ENCODE peak calls at places on chromosomes 2 and 18, in eight cellular contexts. R is prostate gland, V is K562, B is HepG2, N is HCT116, E is breast epithelium, S is transverse colon, G is upper lobe of left lung. M is an unnamed sample.

GRCh38 chr2:98099939-98100743 is 13.2 kb downstream of the VWA3B start:
- DNase-seq in S (no peak), E (no peak), R (no peak), N (no peak), G (no peak), V (no peak), B (no peak), M (no peak)

GRCh38 chr2:47227532-47228166 is 72.5 kb upstream of the STPG4 start:
- DNase-seq in B (no peak), R (no peak), G (no peak), N (no peak), S (no peak), V (peak), E (no peak), M (no peak)

GRCh38 chr2:236193026-236193425 is 24.8 kb upstream of the GBX2 start:
- DNase-seq in R (no peak), V (no peak), B (no peak), G (no peak), S (no peak), E (no peak), N (no peak), M (no peak)

GRCh38 chr18:50924372-50924771 is 43.5 kb upstream of the ELAC1 start:
- DNase-seq in V (no peak), G (no peak), S (no peak), N (no peak), R (no peak), B (no peak), E (no peak), M (no peak)

GRCh38 chr2:178205853-178206516 is 11.7 kb downstream of the OSBPL6 start:
- DNase-seq in B (no peak), G (no peak), R (no peak), N (no peak), V (no peak), E (no peak), S (no peak), M (no peak)

GRCh38 chr18:45652703-45653490 is 37.6 kb downstream of the SLC14A2 start:
- DNase-seq in V (no peak), R (no peak), S (no peak), N (no peak), E (no peak), G (no peak), B (no peak), M (no peak)

GRCh38 chr2:71613566-71613952 is 160.2 kb downstream of the DYSF start:
- DNase-seq in S (no peak), V (no peak), N (no peak), R (no peak), B (no peak), G (no peak), E (peak), M (peak)

GRCh38 chr2:237879058-237879430 is 19.6 kb downstream of the RAMP1 start:
- DNase-seq in N (no peak), V (no peak), S (no peak), R (no peak), E (no peak), G (no peak), B (no peak), M (no peak)

GRCh38 chr2:40138327-40138726 is 313.6 kb downstream of the SLC8A1 start:
- DNase-seq in V (no peak), S (no peak), G (no peak), N (no peak), E (no peak), B (no peak), R (no peak), M (no peak)

GRCh38 chr2:157488877-157489276 is 45.0 kb upstream of the CYTIP start:
- DNase-seq in B (no peak), N (no peak), R (no peak), E (no peak), S (peak), G (no peak), V (no peak), M (no peak)

GRCh38 chr2:188786368-188786781 is 187.8 kb upstream of the COL3A1 start:
- DNase-seq in N (peak), G (no peak), V (no peak), S (no peak), B (no peak), R (no peak), E (no peak), M (no peak)

GRCh38 chr2:8115966-8116365 is 565.9 kb upstream of the ID2 start:
- DNase-seq in R (no peak), G (no peak), B (no peak), S (no peak), N (no peak), V (no peak), E (no peak), M (no peak)

GRCh38 chr2:208062113-208062512 is 36.8 kb upstream of the PLEKHM3 start:
- DNase-seq in N (peak), E (no peak), R (no peak), G (no peak), V (peak), S (no peak), B (peak), M (no peak)

GRCh38 chr2:233674314-233674713 is 2.6 kb downstream of the UGT1A9 start:
- DNase-seq in R (no peak), V (no peak), G (no peak), B (no peak), E (no peak), S (no peak), N (no peak), M (no peak)

GRCh38 chr18:39455300-39455699 is 1889.7 kb upstream of the CELF4 start:
- DNase-seq in N (no peak), S (no peak), R (no peak), G (peak), E (no peak), V (no peak), B (peak), M (no peak)

GRCh38 chr2:189442468-189442867 is 1.2 kb downstream of the WDR75 start:
- DNase-seq in N (no peak), R (no peak), E (no peak), G (no peak), B (no peak), V (no peak), S (no peak), M (no peak)

GRCh38 chr2:31865215-31865614 is 145.6 kb downstream of the MEMO1 start:
- DNase-seq in B (no peak), S (no peak), N (no peak), R (no peak), V (no peak), E (no peak), G (no peak), M (no peak)

GRCh38 chr2:11824901-11825592 is 78.6 kb downstream of the LPIN1 start:
- DNase-seq in E (no peak), G (no peak), R (peak), B (no peak), V (no peak), N (no peak), S (no peak), M (no peak)

GRCh38 chr18:63515279-63515678 is 26.9 kb upstream of the SERPINB12 start:
- DNase-seq in V (no peak), B (no peak), R (no peak), G (no peak), E (no peak), N (no peak), S (no peak), M (no peak)

GRCh38 chr2:157905092-157905491 is 29.0 kb upstream of the ACVR1 start:
- DNase-seq in N (no peak), V (no peak), R (no peak), G (no peak), E (no peak), B (no peak), S (no peak), M (no peak)

GRCh38 chr18:58266291-58266690 is 222.3 kb downstream of the NEDD4L start:
- DNase-seq in E (no peak), B (no peak), N (no peak), R (no peak), V (no peak), S (no peak), G (no peak), M (no peak)

GRCh38 chr2:10614940-10615339 is 74.8 kb downstream of the NOL10 start:
- DNase-seq in S (peak), G (no peak), N (no peak), V (no peak), E (no peak), R (no peak), B (no peak), M (no peak)

GRCh38 chr2:23092831-23093230 is 292.1 kb upstream of the KLHL29 start:
- DNase-seq in G (no peak), V (no peak), N (no peak), S (no peak), B (no peak), R (no peak), E (no peak), M (no peak)

GRCh38 chr2:136715146-136715545 is 50.2 kb upstream of the THSD7B start:
- DNase-seq in V (no peak), G (no peak), N (no peak), E (no peak), R (no peak), S (no peak), B (no peak), M (no peak)

GRCh38 chr2:75047907-75048625 is 89.6 kb downstream of the POLE4 start:
- DNase-seq in R (no peak), E (no peak), G (no peak), N (no peak), S (no peak), V (no peak), B (no peak), M (no peak)

GRCh38 chr2:168611896-168612650 is 156.0 kb downstream of the CERS6 start:
- DNase-seq in B (no peak), N (no peak), G (no peak), V (no peak), R (peak), S (no peak), E (no peak), M (no peak)

GRCh38 chr2:168611091-168611490 is 155.0 kb downstream of the CERS6 start:
- DNase-seq in R (no peak), E (no peak), G (no peak), V (no peak), S (no peak), B (no peak), N (no peak), M (no peak)

GRCh38 chr2:168614291-168615018 is 158.4 kb downstream of the CERS6 start:
- DNase-seq in E (no peak), G (no peak), R (no peak), B (no peak), N (no peak), V (no peak), S (no peak), M (no peak)

GRCh38 chr2:168613510-168613909 is 157.4 kb downstream of the CERS6 start:
- DNase-seq in S (no peak), V (no peak), G (no peak), B (no peak), R (no peak), E (no peak), N (no peak), M (no peak)

DNA sequence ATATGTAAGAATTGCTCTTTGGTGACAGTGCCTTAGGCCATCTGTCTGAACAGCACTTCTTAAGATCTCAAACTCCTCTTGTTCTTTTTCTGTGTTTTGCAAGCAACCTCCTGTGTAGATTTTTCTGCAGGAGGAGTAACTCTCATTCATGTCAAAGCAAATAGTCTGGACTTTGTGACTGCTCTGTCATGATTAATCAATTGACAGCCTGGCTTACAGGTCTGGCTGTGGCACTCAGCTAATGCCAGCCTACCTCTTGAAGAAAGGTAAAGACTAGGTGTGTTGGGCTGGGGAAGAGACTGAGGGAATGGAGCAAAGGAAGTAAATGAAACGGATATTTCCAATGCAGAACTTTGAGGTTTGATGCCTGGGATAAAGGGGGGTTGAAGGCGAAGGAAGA is 156.6 kb downstream of the CERS6 start:
- DNase-seq in G (no peak), E (no peak), B (no peak), R (no peak), V (no peak), S (no peak), N (no peak), M (no peak)
- TF ChIP-seq POLR2A in G (no peak), E (no peak), B (no peak), R (no peak), V (no peak), S (no peak), N (no peak), M (no peak)

DNA sequence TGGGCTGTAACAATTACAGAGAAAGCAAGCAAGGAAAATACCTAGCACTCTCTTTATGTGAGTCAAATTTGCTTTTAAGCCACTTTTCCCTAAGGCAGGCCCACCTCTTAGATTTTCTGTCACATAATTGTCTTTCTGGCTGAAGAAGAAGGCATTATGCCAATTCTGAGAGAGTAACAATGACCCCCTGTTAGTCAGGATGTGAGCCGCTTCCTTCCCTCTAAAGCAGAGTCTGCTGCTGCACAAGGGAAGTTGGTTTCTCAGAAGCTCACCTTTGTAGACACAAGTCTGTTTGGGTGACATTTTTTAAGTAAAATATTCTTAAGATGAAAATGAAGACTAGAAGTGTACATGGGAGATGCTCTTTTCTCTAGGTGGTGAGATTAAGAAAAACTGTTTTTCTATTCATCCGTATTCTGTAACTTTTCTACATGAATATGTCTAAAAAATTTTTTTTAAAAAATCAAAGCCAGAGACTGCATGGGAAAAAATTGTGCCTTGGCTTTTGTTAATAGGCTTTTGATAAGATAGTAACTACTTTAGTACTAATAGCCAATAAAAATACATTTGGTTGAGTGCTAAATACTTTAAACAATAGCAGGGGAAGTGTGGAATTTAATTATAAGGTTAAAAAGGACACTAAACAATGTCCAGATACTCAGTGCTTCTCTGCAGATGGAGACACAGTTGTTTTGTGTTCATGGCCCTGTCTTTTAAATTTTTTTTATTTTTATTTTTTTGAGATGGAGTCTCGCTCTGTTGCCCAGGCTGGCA is 33.4 kb upstream of the VPS54 start:
- DNase-seq in R (no peak), E (no peak), N (no peak), V (no peak), B (no peak), G (no peak), S (no peak), M (no peak)
- TF ChIP-seq POLR2AphosphoS5 in R (no peak), E (no peak), N (no peak), V (no peak), B (no peak), G (no peak), S (no peak), M (peak)

GRCh38 chr18:48002933-48003365 is 72.5 kb upstream of the SMAD2 start:
- DNase-seq in R (no peak), B (no peak), S (peak), V (no peak), N (peak), E (no peak), G (peak), M (no peak)
- TF ChIP-seq POLR2A in R (no peak), B (no peak), S (no peak), V (no peak), N (no peak), E (no peak), G (no peak), M (no peak)

DNA sequence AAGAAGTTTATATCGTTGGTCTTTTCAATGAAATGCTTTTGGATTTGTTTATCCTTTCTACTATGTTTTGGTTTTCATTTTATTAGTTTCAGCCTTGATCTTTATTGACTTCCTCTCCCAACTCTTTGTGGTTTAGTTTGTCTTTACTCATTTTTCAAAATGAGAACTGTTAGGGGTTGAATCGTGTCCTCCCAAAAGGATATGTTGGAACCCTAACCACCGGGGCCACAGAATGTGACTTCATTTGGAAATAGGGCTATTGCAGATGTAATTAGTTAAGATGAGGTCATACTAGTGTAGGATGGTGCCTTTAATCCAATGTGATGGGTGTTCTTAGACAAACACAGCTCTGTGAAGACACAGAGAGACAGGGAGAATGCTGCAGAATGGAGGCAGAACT is 60.4 kb upstream of the IL1R2 start:
- DNase-seq in B (no peak), S (no peak), R (no peak), N (no peak), E (no peak), V (no peak), G (no peak), M (no peak)
- TF ChIP-seq POLR2AphosphoS5 in B (no peak), S (no peak), R (no peak), N (no peak), E (no peak), V (no peak), G (no peak), M (no peak)

GRCh38 chr2:219160186-219161017 is at the start of gene NHEJ1:
- DNase-seq in V (peak), B (peak), E (peak), S (peak), R (peak), G (peak), N (peak), M (peak)
- TF ChIP-seq POLR2A in V (peak), B (peak), E (no peak), S (peak), R (peak), G (no peak), N (peak), M (peak)

GRCh38 chr2:19866741-19867140 is 35.0 kb downstream of the TTC32 start:
- DNase-seq in N (no peak), B (no peak), G (no peak), R (no peak), S (no peak), V (no peak), E (no peak), M (no peak)

GRCh38 chr2:19870792-19871191 is 31.0 kb downstream of the TTC32 start:
- DNase-seq in E (no peak), B (peak), V (no peak), S (no peak), G (no peak), R (no peak), N (no peak), M (no peak)

GRCh38 chr2:19868224-19868623 is 33.6 kb downstream of the TTC32 start:
- DNase-seq in E (no peak), B (no peak), R (no peak), G (no peak), V (no peak), N (no peak), S (no peak), M (no peak)

GRCh38 chr2:19871836-19872235 is 29.9 kb downstream of the TTC32 start:
- DNase-seq in B (no peak), N (no peak), G (no peak), S (no peak), E (no peak), V (no peak), R (no peak), M (no peak)

GRCh38 chr2:19868705-19869550 is 32.9 kb downstream of the TTC32 start:
- DNase-seq in S (peak), R (no peak), G (peak), V (peak), B (no peak), E (no peak), N (no peak), M (no peak)
- TF ChIP-seq POLR2AphosphoS5 in S (no peak), R (no peak), G (no peak), V (no peak), B (no peak), E (no peak), N (no peak), M (no peak)

GRCh38 chr18:12934454-12935071 is 13.2 kb upstream of the SEH1L start:
- DNase-seq in N (peak), S (peak), V (peak), R (peak), E (peak), G (peak), B (peak), M (no peak)
- TF ChIP-seq POLR2A in N (no peak), S (no peak), V (no peak), R (no peak), E (no peak), G (no peak), B (no peak), M (no peak)

M was measured in esophagus muscularis mucosa.